ENCODE peak calls at places on chromosomes 13 and 19, in nine cellular contexts. One of them, this sample, is unnamed.

GRCh38 chr13:59689057-59689456 is 474.7 kb downstream of the DIAPH3 start:
- DNase-seq in adipocyte: no peak
- DNase-seq in mammary epithelial cell: no peak
- DNase-seq in endodermal cell: peak
- DNase-seq in fibroblast of lung: no peak
- DNase-seq in H9: peak
- DNase-seq in GM23248: no peak
- DNase-seq in neural progenitor cell: peak
- DNase-seq in mesenchymal stem cell: no peak
- DNase-seq in this sample: no peak

GRCh38 chr19:17733127-17733526 is 13.8 kb downstream of the MAP1S start:
- DNase-seq in H9: no peak
- DNase-seq in mammary epithelial cell: no peak
- DNase-seq in adipocyte: no peak
- DNase-seq in GM23248: no peak
- DNase-seq in mesenchymal stem cell: no peak
- DNase-seq in neural progenitor cell: no peak
- DNase-seq in endodermal cell: no peak
- DNase-seq in fibroblast of lung: no peak
- DNase-seq in this sample: no peak

GRCh38 chr13:113349050-113349449 is 14.9 kb downstream of the GRTP1 start:
- DNase-seq in endodermal cell: no peak
- DNase-seq in fibroblast of lung: no peak
- DNase-seq in adipocyte: no peak
- DNase-seq in GM23248: no peak
- DNase-seq in H9: no peak
- DNase-seq in neural progenitor cell: no peak
- DNase-seq in mesenchymal stem cell: no peak
- DNase-seq in mammary epithelial cell: no peak
- DNase-seq in this sample: no peak

GRCh38 chr13:99376132-99376531 is 68.9 kb upstream of the GPR183 start:
- DNase-seq in GM23248: no peak
- DNase-seq in fibroblast of lung: no peak
- DNase-seq in mesenchymal stem cell: no peak
- DNase-seq in neural progenitor cell: no peak
- DNase-seq in mammary epithelial cell: no peak
- DNase-seq in H9: no peak
- DNase-seq in adipocyte: no peak
- DNase-seq in endodermal cell: peak
- DNase-seq in this sample: no peak

GRCh38 chr19:10646781-10647180 is 7.4 kb upstream of the ILF3 start:
- DNase-seq in endodermal cell: no peak
- DNase-seq in mesenchymal stem cell: no peak
- DNase-seq in mammary epithelial cell: no peak
- DNase-seq in fibroblast of lung: no peak
- DNase-seq in H9: no peak
- DNase-seq in neural progenitor cell: no peak
- DNase-seq in adipocyte: no peak
- DNase-seq in GM23248: no peak
- DNase-seq in this sample: no peak

GRCh38 chr13:48078251-48078656 is 16.6 kb downstream of the MED4 start:
- DNase-seq in neural progenitor cell: no peak
- DNase-seq in H9: no peak
- DNase-seq in endodermal cell: peak
- DNase-seq in mammary epithelial cell: peak
- DNase-seq in GM23248: peak
- DNase-seq in mesenchymal stem cell: no peak
- DNase-seq in adipocyte: no peak
- DNase-seq in fibroblast of lung: no peak
- DNase-seq in this sample: peak

GRCh38 chr19:13883665-13884064 is 6.7 kb downstream of the NANOS3 start:
- DNase-seq in adipocyte: no peak
- DNase-seq in neural progenitor cell: no peak
- DNase-seq in mammary epithelial cell: no peak
- DNase-seq in fibroblast of lung: no peak
- DNase-seq in mesenchymal stem cell: no peak
- DNase-seq in GM23248: peak
- DNase-seq in H9: no peak
- DNase-seq in endodermal cell: no peak
- DNase-seq in this sample: no peak

GRCh38 chr13:98527526-98527925 is 49.4 kb downstream of the STK24 start:
- DNase-seq in endodermal cell: no peak
- DNase-seq in adipocyte: no peak
- DNase-seq in fibroblast of lung: no peak
- DNase-seq in mammary epithelial cell: no peak
- DNase-seq in neural progenitor cell: no peak
- DNase-seq in mesenchymal stem cell: no peak
- DNase-seq in GM23248: no peak
- DNase-seq in H9: no peak
- DNase-seq in this sample: no peak

GRCh38 chr19:13825489-13826475 is 30.5 kb downstream of the ZSWIM4 start:
- DNase-seq in fibroblast of lung: no peak
- DNase-seq in H9: peak
- DNase-seq in mesenchymal stem cell: peak
- DNase-seq in endodermal cell: peak
- DNase-seq in neural progenitor cell: peak
- DNase-seq in GM23248: peak
- DNase-seq in mammary epithelial cell: no peak
- DNase-seq in adipocyte: peak
- DNase-seq in this sample: no peak

GRCh38 chr13:109727251-109727650 is 59.1 kb downstream of the IRS2 start:
- DNase-seq in mesenchymal stem cell: no peak
- DNase-seq in endodermal cell: peak
- DNase-seq in neural progenitor cell: no peak
- DNase-seq in H9: no peak
- DNase-seq in adipocyte: no peak
- DNase-seq in GM23248: no peak
- DNase-seq in mammary epithelial cell: no peak
- DNase-seq in fibroblast of lung: no peak
- DNase-seq in this sample: no peak

GRCh38 chr13:33070713-33071112 is 54.5 kb downstream of the KL start:
- DNase-seq in H9: no peak
- DNase-seq in mesenchymal stem cell: no peak
- DNase-seq in mammary epithelial cell: peak
- DNase-seq in neural progenitor cell: no peak
- DNase-seq in adipocyte: no peak
- DNase-seq in fibroblast of lung: no peak
- DNase-seq in GM23248: peak
- DNase-seq in endodermal cell: no peak
- DNase-seq in this sample: no peak

GRCh38 chr19:18170714-18171255 is 2.8 kb upstream of the IFI30 start:
- DNase-seq in endodermal cell: no peak
- DNase-seq in adipocyte: no peak
- DNase-seq in H9: no peak
- DNase-seq in fibroblast of lung: no peak
- DNase-seq in mesenchymal stem cell: no peak
- DNase-seq in mammary epithelial cell: no peak
- DNase-seq in neural progenitor cell: no peak
- DNase-seq in GM23248: no peak
- DNase-seq in this sample: no peak

GRCh38 chr19:18385675-18386542 is at the start of gene GDF15:
- DNase-seq in adipocyte: peak
- DNase-seq in neural progenitor cell: peak
- DNase-seq in endodermal cell: peak
- DNase-seq in H9: peak
- DNase-seq in mammary epithelial cell: peak
- DNase-seq in GM23248: peak
- DNase-seq in mesenchymal stem cell: peak
- DNase-seq in fibroblast of lung: peak
- DNase-seq in this sample: peak

GRCh38 chr13:73059460-73060250 is 850 bp downstream of the KLF5 start:
- DNase-seq in H9: peak
- DNase-seq in neural progenitor cell: peak
- DNase-seq in mammary epithelial cell: peak
- DNase-seq in fibroblast of lung: no peak
- DNase-seq in GM23248: peak
- DNase-seq in mesenchymal stem cell: peak
- DNase-seq in endodermal cell: peak
- DNase-seq in adipocyte: peak
- DNase-seq in this sample: peak

GRCh38 chr19:33686687-33687541 is 65.2 kb downstream of the CHST8 start:
- DNase-seq in mesenchymal stem cell: no peak
- DNase-seq in GM23248: no peak
- DNase-seq in H9: no peak
- DNase-seq in endodermal cell: no peak
- DNase-seq in fibroblast of lung: no peak
- DNase-seq in mammary epithelial cell: no peak
- DNase-seq in adipocyte: no peak
- DNase-seq in neural progenitor cell: no peak
- DNase-seq in this sample: no peak

GRCh38 chr13:60838581-60838980 is 441.6 kb downstream of the TDRD3 start:
- DNase-seq in GM23248: no peak
- DNase-seq in mammary epithelial cell: no peak
- DNase-seq in mesenchymal stem cell: no peak
- DNase-seq in neural progenitor cell: no peak
- DNase-seq in adipocyte: no peak
- DNase-seq in fibroblast of lung: no peak
- DNase-seq in endodermal cell: no peak
- DNase-seq in H9: no peak
- DNase-seq in this sample: no peak

GRCh38 chr13:21675095-21676007 is 4.5 kb downstream of the FGF9 start:
- DNase-seq in GM23248: peak
- DNase-seq in mesenchymal stem cell: no peak
- DNase-seq in endodermal cell: peak
- DNase-seq in mammary epithelial cell: no peak
- DNase-seq in adipocyte: no peak
- DNase-seq in fibroblast of lung: no peak
- DNase-seq in neural progenitor cell: peak
- DNase-seq in H9: peak
- DNase-seq in this sample: no peak

GRCh38 chr19:3852614-3853254 is 16.1 kb downstream of the ZFR2 start:
- DNase-seq in adipocyte: peak
- DNase-seq in neural progenitor cell: no peak
- DNase-seq in H9: no peak
- DNase-seq in mammary epithelial cell: peak
- DNase-seq in GM23248: peak
- DNase-seq in fibroblast of lung: peak
- DNase-seq in mesenchymal stem cell: peak
- DNase-seq in endodermal cell: peak
- DNase-seq in this sample: peak

GRCh38 chr19:33216198-33216830 is 9.3 kb downstream of the SLC7A10 start:
- DNase-seq in mesenchymal stem cell: no peak
- DNase-seq in H9: peak
- DNase-seq in adipocyte: no peak
- DNase-seq in neural progenitor cell: no peak
- DNase-seq in GM23248: no peak
- DNase-seq in endodermal cell: peak
- DNase-seq in fibroblast of lung: no peak
- DNase-seq in mammary epithelial cell: no peak
- DNase-seq in this sample: no peak

DNA sequence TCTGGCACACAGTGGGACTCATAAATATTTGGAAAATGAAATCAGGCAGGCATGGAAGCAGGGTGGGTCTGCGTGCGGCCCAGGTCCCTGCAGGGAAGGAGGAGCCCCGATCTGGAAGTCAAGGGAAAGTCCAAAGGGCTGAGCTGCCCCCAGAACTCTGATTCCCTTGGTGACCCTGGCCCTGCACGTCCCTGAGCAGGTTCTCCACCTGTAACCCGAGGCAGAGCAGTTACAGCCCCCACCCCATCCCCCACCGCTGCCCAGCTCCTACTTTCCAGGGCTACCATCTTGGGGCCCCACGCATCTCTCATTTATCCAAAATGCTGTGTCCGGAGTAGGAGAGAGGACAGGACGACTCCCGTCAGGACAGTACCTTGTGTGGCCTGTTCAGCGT is 2.1 kb downstream of the PLEKHF1 start:
- DNase-seq in mammary epithelial cell: no peak
- DNase-seq in neural progenitor cell: no peak
- DNase-seq in fibroblast of lung: no peak
- DNase-seq in endodermal cell: no peak
- DNase-seq in H9: no peak
- DNase-seq in mesenchymal stem cell: no peak
- DNase-seq in GM23248: no peak
- DNase-seq in adipocyte: no peak
- DNase-seq in this sample: no peak
- H3K9ac ChIP-seq in mammary epithelial cell: peak
- H3K9ac ChIP-seq in neural progenitor cell: no peak
- H3K9ac ChIP-seq in fibroblast of lung: no peak
- H3K9ac ChIP-seq in endodermal cell: no peak
- H3K9ac ChIP-seq in H9: no peak
- H3K9ac ChIP-seq in mesenchymal stem cell: peak
- H3K9ac ChIP-seq in GM23248: peak
- H3K9ac ChIP-seq in adipocyte: peak
- H3K9ac ChIP-seq in this sample: no peak

DNA sequence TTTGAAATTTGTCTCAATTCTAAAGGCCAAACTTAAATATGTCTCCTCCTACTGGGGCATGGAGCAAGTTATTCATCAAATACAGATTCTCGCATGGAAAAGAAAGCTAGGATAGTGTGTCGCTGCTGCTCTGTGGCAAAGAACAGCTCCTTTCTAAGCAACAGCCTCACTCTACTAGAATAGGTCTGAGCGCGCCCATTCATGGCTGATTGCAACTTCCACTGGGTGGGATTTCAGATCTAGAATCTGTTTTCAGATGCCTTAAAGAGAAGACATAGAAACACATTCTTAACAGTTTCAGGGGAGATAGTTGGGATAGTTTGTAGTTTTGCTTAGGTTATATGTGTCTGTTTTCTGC is 2.4 kb downstream of the RGCC start:
- DNase-seq in endodermal cell: no peak
- DNase-seq in mammary epithelial cell: no peak
- DNase-seq in H9: no peak
- DNase-seq in adipocyte: no peak
- DNase-seq in mesenchymal stem cell: no peak
- DNase-seq in neural progenitor cell: no peak
- DNase-seq in fibroblast of lung: no peak
- DNase-seq in GM23248: peak
- DNase-seq in this sample: no peak
- H3K9ac ChIP-seq in endodermal cell: no peak
- H3K9ac ChIP-seq in mammary epithelial cell: no peak
- H3K9ac ChIP-seq in H9: no peak
- H3K9ac ChIP-seq in adipocyte: peak
- H3K9ac ChIP-seq in mesenchymal stem cell: peak
- H3K9ac ChIP-seq in neural progenitor cell: no peak
- H3K9ac ChIP-seq in fibroblast of lung: no peak
- H3K9ac ChIP-seq in GM23248: peak
- H3K9ac ChIP-seq in this sample: peak

DNA sequence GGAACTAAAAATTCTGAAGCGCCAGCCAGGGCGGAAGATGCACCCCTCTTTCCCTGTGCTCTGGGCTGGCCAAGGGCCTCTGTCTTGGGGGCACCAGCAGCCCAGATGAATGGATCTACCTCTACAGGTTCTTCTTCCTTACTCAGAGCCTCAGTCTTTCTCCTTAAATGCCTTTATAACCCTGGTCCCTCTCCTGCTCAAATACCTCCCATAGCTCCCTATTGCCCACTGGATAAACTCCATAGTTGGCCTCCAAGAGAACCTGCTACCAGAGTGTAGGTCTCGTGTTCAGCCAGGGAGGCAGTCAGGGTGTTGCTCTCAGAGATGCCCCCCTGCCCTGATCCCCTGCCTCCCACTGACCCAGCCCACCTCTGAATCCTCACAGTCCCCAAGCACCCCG is 30.5 kb downstream of the OR10H4 start:
- DNase-seq in mammary epithelial cell: no peak
- DNase-seq in mesenchymal stem cell: no peak
- DNase-seq in adipocyte: no peak
- DNase-seq in neural progenitor cell: no peak
- DNase-seq in H9: no peak
- DNase-seq in GM23248: no peak
- DNase-seq in fibroblast of lung: no peak
- DNase-seq in endodermal cell: no peak
- DNase-seq in this sample: no peak
- H3K9ac ChIP-seq in mammary epithelial cell: no peak
- H3K9ac ChIP-seq in mesenchymal stem cell: no peak
- H3K9ac ChIP-seq in adipocyte: no peak
- H3K9ac ChIP-seq in neural progenitor cell: no peak
- H3K9ac ChIP-seq in H9: no peak
- H3K9ac ChIP-seq in GM23248: no peak
- H3K9ac ChIP-seq in fibroblast of lung: no peak
- H3K9ac ChIP-seq in endodermal cell: no peak
- H3K9ac ChIP-seq in this sample: no peak

GRCh38 chr19:39834287-39834841 is 402 bp upstream of the DYRK1B start:
- DNase-seq in neural progenitor cell: no peak
- DNase-seq in mammary epithelial cell: no peak
- DNase-seq in GM23248: no peak
- DNase-seq in H9: no peak
- DNase-seq in mesenchymal stem cell: no peak
- DNase-seq in fibroblast of lung: no peak
- DNase-seq in adipocyte: no peak
- DNase-seq in endodermal cell: no peak
- DNase-seq in this sample: no peak
- H3K9ac ChIP-seq in neural progenitor cell: no peak
- H3K9ac ChIP-seq in mammary epithelial cell: no peak
- H3K9ac ChIP-seq in GM23248: no peak
- H3K9ac ChIP-seq in H9: no peak
- H3K9ac ChIP-seq in mesenchymal stem cell: peak
- H3K9ac ChIP-seq in fibroblast of lung: no peak
- H3K9ac ChIP-seq in adipocyte: peak
- H3K9ac ChIP-seq in endodermal cell: peak
- H3K9ac ChIP-seq in this sample: no peak

This sample was measured in endothelial cell of umbilical vein.